ENCODE peak calls at places on chromosome 18, in seven cellular contexts. One of them, this sample, is unnamed. For H3K36me3 and H3K4me1, the result is how much of the 10 kb centered on the place peaks cover.

GRCh38 chr18:80196528-80197320 is 50.6 kb downstream of the PARD6G start:
- DNase-seq in OCI-LY7: no peak
- DNase-seq in right lobe of liver: no peak
- DNase-seq in heart right ventricle: no peak
- DNase-seq in mesendoderm: peak
- DNase-seq in right atrium auricular region: peak
- DNase-seq in cardiac muscle cell: no peak
- DNase-seq in this sample: no peak

GRCh38 chr18:11366410-11366809 is 217.0 kb upstream of the PIEZO2 start:
- DNase-seq in heart right ventricle: peak
- DNase-seq in cardiac muscle cell: peak
- DNase-seq in mesendoderm: no peak
- DNase-seq in right lobe of liver: no peak
- DNase-seq in OCI-LY7: no peak
- DNase-seq in right atrium auricular region: no peak
- DNase-seq in this sample: no peak

GRCh38 chr18:5463836-5464235 is 80.0 kb downstream of the EPB41L3 start:
- DNase-seq in cardiac muscle cell: no peak
- DNase-seq in mesendoderm: no peak
- DNase-seq in right lobe of liver: no peak
- DNase-seq in right atrium auricular region: no peak
- DNase-seq in heart right ventricle: no peak
- DNase-seq in OCI-LY7: no peak
- DNase-seq in this sample: no peak

GRCh38 chr18:44507729-44508325 is 172.9 kb upstream of the SETBP1 start:
- DNase-seq in OCI-LY7: peak
- DNase-seq in heart right ventricle: peak
- DNase-seq in right lobe of liver: no peak
- DNase-seq in cardiac muscle cell: peak
- DNase-seq in right atrium auricular region: no peak
- DNase-seq in mesendoderm: no peak
- DNase-seq in this sample: no peak

GRCh38 chr18:79503891-79504475 is 108.3 kb downstream of the NFATC1 start:
- DNase-seq in cardiac muscle cell: no peak
- DNase-seq in heart right ventricle: no peak
- DNase-seq in right atrium auricular region: no peak
- DNase-seq in right lobe of liver: peak
- DNase-seq in mesendoderm: no peak
- DNase-seq in OCI-LY7: no peak
- DNase-seq in this sample: no peak

GRCh38 chr18:74283646-74284045 is 8.1 kb downstream of the CYB5A start:
- DNase-seq in right lobe of liver: no peak
- DNase-seq in right atrium auricular region: no peak
- DNase-seq in mesendoderm: no peak
- DNase-seq in heart right ventricle: no peak
- DNase-seq in OCI-LY7: no peak
- DNase-seq in cardiac muscle cell: no peak
- DNase-seq in this sample: no peak

GRCh38 chr18:11246883-11247282 is 97.5 kb upstream of the PIEZO2 start:
- DNase-seq in OCI-LY7: no peak
- DNase-seq in mesendoderm: no peak
- DNase-seq in cardiac muscle cell: no peak
- DNase-seq in right lobe of liver: no peak
- DNase-seq in right atrium auricular region: no peak
- DNase-seq in heart right ventricle: no peak
- DNase-seq in this sample: no peak

GRCh38 chr18:63237911-63238710 is 81.5 kb downstream of the BCL2 start:
- DNase-seq in right lobe of liver: no peak
- DNase-seq in heart right ventricle: peak
- DNase-seq in right atrium auricular region: no peak
- DNase-seq in cardiac muscle cell: peak
- DNase-seq in OCI-LY7: no peak
- DNase-seq in mesendoderm: peak
- DNase-seq in this sample: no peak

GRCh38 chr18:47605093-47605492 is 325.4 kb downstream of the SMAD2 start:
- DNase-seq in right lobe of liver: no peak
- DNase-seq in mesendoderm: no peak
- DNase-seq in right atrium auricular region: no peak
- DNase-seq in OCI-LY7: no peak
- DNase-seq in cardiac muscle cell: no peak
- DNase-seq in heart right ventricle: no peak
- DNase-seq in this sample: no peak

GRCh38 chr18:47100214-47100831 is 50.0 kb downstream of the HDHD2 start:
- DNase-seq in OCI-LY7: peak
- DNase-seq in right lobe of liver: peak
- DNase-seq in cardiac muscle cell: peak
- DNase-seq in right atrium auricular region: peak
- DNase-seq in heart right ventricle: peak
- DNase-seq in mesendoderm: peak
- DNase-seq in this sample: peak

GRCh38 chr18:76730901-76731300 is 91.5 kb upstream of the ZNF236 start:
- DNase-seq in heart right ventricle: no peak
- DNase-seq in cardiac muscle cell: no peak
- DNase-seq in right lobe of liver: no peak
- DNase-seq in mesendoderm: no peak
- DNase-seq in right atrium auricular region: no peak
- DNase-seq in OCI-LY7: no peak
- DNase-seq in this sample: no peak

GRCh38 chr18:48599391-48599790 is 60.6 kb downstream of the CTIF start:
- DNase-seq in right lobe of liver: no peak
- DNase-seq in cardiac muscle cell: no peak
- DNase-seq in OCI-LY7: no peak
- DNase-seq in mesendoderm: no peak
- DNase-seq in heart right ventricle: no peak
- DNase-seq in right atrium auricular region: no peak
- DNase-seq in this sample: no peak

GRCh38 chr18:22844184-22844583 is 88.9 kb upstream of the RBBP8 start:
- DNase-seq in right lobe of liver: no peak
- DNase-seq in heart right ventricle: no peak
- DNase-seq in right atrium auricular region: no peak
- DNase-seq in OCI-LY7: no peak
- DNase-seq in cardiac muscle cell: no peak
- DNase-seq in mesendoderm: no peak
- DNase-seq in this sample: no peak

GRCh38 chr18:46333371-46334199 is 229.4 kb downstream of the HAUS1 start:
- DNase-seq in cardiac muscle cell: peak
- DNase-seq in right atrium auricular region: no peak
- DNase-seq in OCI-LY7: no peak
- DNase-seq in right lobe of liver: peak
- DNase-seq in heart right ventricle: peak
- DNase-seq in mesendoderm: peak
- DNase-seq in this sample: no peak

GRCh38 chr18:6365385-6365784 is 49.3 kb downstream of the L3MBTL4 start:
- DNase-seq in heart right ventricle: no peak
- DNase-seq in OCI-LY7: no peak
- DNase-seq in mesendoderm: peak
- DNase-seq in right atrium auricular region: no peak
- DNase-seq in cardiac muscle cell: no peak
- DNase-seq in right lobe of liver: no peak
- DNase-seq in this sample: no peak

GRCh38 chr18:11279461-11279860 is 130.1 kb upstream of the PIEZO2 start:
- DNase-seq in right lobe of liver: peak
- DNase-seq in cardiac muscle cell: no peak
- DNase-seq in OCI-LY7: no peak
- DNase-seq in heart right ventricle: no peak
- DNase-seq in right atrium auricular region: no peak
- DNase-seq in mesendoderm: no peak
- DNase-seq in this sample: no peak

GRCh38 chr18:46215902-46216723 is 111.9 kb downstream of the HAUS1 start:
- DNase-seq in cardiac muscle cell: no peak
- DNase-seq in right atrium auricular region: no peak
- DNase-seq in right lobe of liver: peak
- DNase-seq in mesendoderm: no peak
- DNase-seq in OCI-LY7: no peak
- DNase-seq in heart right ventricle: peak
- DNase-seq in this sample: no peak

GRCh38 chr18:59908790-59909189 is 9.0 kb downstream of the PMAIP1 start:
- DNase-seq in mesendoderm: no peak
- DNase-seq in heart right ventricle: no peak
- DNase-seq in right atrium auricular region: no peak
- DNase-seq in cardiac muscle cell: no peak
- DNase-seq in right lobe of liver: no peak
- DNase-seq in OCI-LY7: no peak
- DNase-seq in this sample: no peak

GRCh38 chr18:22505136-22505535 is 87.4 kb upstream of the CTAGE1 start:
- DNase-seq in heart right ventricle: no peak
- DNase-seq in right atrium auricular region: no peak
- DNase-seq in cardiac muscle cell: no peak
- DNase-seq in OCI-LY7: no peak
- DNase-seq in right lobe of liver: no peak
- DNase-seq in mesendoderm: no peak
- DNase-seq in this sample: no peak

GRCh38 chr18:2402084-2402483 is 169.2 kb downstream of the METTL4 start:
- DNase-seq in cardiac muscle cell: no peak
- DNase-seq in OCI-LY7: no peak
- DNase-seq in mesendoderm: no peak
- DNase-seq in right lobe of liver: no peak
- DNase-seq in right atrium auricular region: no peak
- DNase-seq in heart right ventricle: no peak
- DNase-seq in this sample: no peak

GRCh38 chr18:64233855-64234254 is 85.0 kb upstream of the LINC00305 start:
- DNase-seq in heart right ventricle: no peak
- DNase-seq in cardiac muscle cell: no peak
- DNase-seq in right atrium auricular region: no peak
- DNase-seq in right lobe of liver: no peak
- DNase-seq in mesendoderm: no peak
- DNase-seq in OCI-LY7: no peak
- DNase-seq in this sample: no peak

GRCh38 chr18:27605107-27605834 is 420.2 kb upstream of the CHST9 start:
- DNase-seq in cardiac muscle cell: peak
- DNase-seq in OCI-LY7: peak
- DNase-seq in right atrium auricular region: peak
- DNase-seq in heart right ventricle: peak
- DNase-seq in mesendoderm: peak
- DNase-seq in right lobe of liver: peak
- DNase-seq in this sample: no peak

DNA sequence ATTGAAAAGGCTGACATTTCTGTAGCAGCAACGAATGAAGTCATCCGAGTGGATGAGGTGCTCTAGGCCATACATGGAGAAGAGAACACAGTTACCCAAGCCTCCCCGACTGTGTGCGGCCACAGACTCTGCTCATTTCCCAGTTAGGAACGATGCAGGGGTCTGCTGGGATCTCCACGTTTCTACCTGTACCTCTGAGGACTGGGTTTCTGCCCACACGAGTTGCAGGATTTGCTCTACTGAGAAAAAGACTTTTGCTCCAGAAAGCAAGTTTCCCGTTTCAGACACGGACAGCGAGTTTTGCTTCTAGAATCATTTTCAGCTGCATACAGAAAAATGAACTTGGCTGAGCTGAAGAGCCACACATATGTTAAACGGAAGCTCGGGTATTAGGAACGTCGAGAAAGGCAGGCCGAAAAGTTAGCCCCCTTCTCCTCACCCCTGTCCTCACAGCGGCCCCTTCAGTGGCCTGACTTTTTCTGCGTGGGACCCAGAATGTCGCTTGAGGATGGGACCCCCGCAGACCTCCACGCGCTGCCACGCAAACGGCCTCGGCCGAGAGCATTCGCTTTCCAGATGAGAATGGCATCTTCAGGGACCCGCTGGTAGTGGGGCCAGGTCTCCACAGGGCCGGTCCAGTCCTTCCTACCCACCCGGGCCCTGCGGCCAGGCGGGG is 582 bp upstream of the RAB31 start:
- DNase-seq in OCI-LY7: no peak
- DNase-seq in heart right ventricle: no peak
- DNase-seq in cardiac muscle cell: no peak
- DNase-seq in right lobe of liver: peak
- DNase-seq in mesendoderm: peak
- DNase-seq in right atrium auricular region: peak
- DNase-seq in this sample: no peak
- H3K4me3 ChIP-seq in OCI-LY7: no peak
- H3K4me3 ChIP-seq in heart right ventricle: peak
- H3K4me3 ChIP-seq in cardiac muscle cell: peak
- H3K4me3 ChIP-seq in right lobe of liver: peak
- H3K4me3 ChIP-seq in mesendoderm: peak
- H3K4me3 ChIP-seq in right atrium auricular region: peak
- H3K4me3 ChIP-seq in this sample: no peak

GRCh38 chr18:26185267-26185666 is 41.0 kb upstream of the TAF4B start:
- DNase-seq in heart right ventricle: no peak
- DNase-seq in cardiac muscle cell: no peak
- DNase-seq in right lobe of liver: no peak
- DNase-seq in right atrium auricular region: no peak
- DNase-seq in OCI-LY7: no peak
- DNase-seq in mesendoderm: peak
- DNase-seq in this sample: no peak
- H3K36me3 ChIP-seq in heart right ventricle: under half
- H3K36me3 ChIP-seq in cardiac muscle cell: under half
- H3K36me3 ChIP-seq in right lobe of liver: under half
- H3K36me3 ChIP-seq in right atrium auricular region: under half
- H3K36me3 ChIP-seq in OCI-LY7: under half
- H3K36me3 ChIP-seq in mesendoderm: under half
- H3K36me3 ChIP-seq in this sample: under half

DNA sequence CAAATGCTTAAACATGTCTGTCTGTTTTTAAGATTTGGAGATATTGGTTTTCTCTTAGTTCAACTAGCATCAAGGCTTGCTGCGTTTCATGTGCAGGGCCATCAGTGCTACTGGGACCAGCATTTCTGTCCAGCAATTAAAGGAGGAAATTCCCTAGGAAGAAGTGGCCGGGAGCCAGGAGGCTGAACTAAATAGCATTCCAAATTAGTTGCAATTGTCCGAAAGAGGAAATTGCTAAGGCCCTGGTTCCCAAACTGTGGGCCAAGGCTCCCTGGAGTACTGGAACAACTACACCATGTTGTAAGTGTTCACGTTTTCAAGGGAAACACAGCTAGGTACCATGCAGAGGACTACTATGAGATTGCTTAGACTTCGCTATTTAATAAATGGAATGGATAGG is 257.9 kb downstream of the PTPRM start:
- DNase-seq in heart right ventricle: peak
- DNase-seq in right atrium auricular region: no peak
- DNase-seq in OCI-LY7: no peak
- DNase-seq in mesendoderm: no peak
- DNase-seq in cardiac muscle cell: no peak
- DNase-seq in right lobe of liver: no peak
- DNase-seq in this sample: no peak
- H3K4me1 ChIP-seq in heart right ventricle: under half
- H3K4me1 ChIP-seq in right atrium auricular region: under half
- H3K4me1 ChIP-seq in OCI-LY7: under half
- H3K4me1 ChIP-seq in mesendoderm: under half
- H3K4me1 ChIP-seq in cardiac muscle cell: under half
- H3K4me1 ChIP-seq in right lobe of liver: under half
- H3K4me1 ChIP-seq in this sample: under half

DNA sequence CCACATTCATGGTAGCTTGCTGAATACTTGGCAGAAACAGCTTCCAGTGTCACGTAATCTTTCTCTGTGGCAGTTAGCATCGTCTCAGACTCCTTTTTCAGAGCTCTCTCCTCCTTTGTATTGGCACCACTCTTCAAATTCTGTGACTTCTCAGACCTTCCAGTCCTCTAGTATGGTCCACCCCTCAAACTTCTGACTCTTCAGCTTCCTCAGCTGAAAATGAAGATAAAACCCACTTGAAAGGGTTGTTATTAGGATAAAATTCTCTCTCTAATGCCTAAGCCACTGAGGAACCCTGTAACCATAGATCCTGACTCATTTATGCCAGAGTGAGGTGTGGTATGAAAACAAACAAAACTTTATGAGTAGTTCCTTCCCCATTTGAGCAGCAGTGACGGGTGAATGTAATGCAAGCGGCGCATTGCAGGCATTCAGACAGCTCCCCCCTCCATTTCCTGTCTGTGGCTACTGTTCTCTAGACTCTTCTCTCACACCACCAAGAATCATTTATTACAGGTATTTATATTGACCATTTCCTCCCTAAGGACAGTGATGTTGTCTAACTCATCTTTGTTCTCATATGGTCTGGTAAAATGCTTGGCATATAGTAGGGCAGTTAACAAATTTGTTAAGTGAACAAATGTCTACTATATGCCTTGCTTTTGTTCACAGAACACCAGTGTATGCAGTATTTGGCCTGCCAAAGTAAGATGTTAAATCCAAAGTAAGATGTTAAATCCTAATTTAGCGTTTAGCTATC is 35.3 kb downstream of the GALNT1 start:
- DNase-seq in mesendoderm: peak
- DNase-seq in right lobe of liver: no peak
- DNase-seq in right atrium auricular region: no peak
- DNase-seq in OCI-LY7: peak
- DNase-seq in heart right ventricle: peak
- DNase-seq in cardiac muscle cell: no peak
- DNase-seq in this sample: peak
- H3K4me3 ChIP-seq in mesendoderm: no peak
- H3K4me3 ChIP-seq in right lobe of liver: no peak
- H3K4me3 ChIP-seq in right atrium auricular region: no peak
- H3K4me3 ChIP-seq in OCI-LY7: peak
- H3K4me3 ChIP-seq in heart right ventricle: no peak
- H3K4me3 ChIP-seq in cardiac muscle cell: no peak
- H3K4me3 ChIP-seq in this sample: peak

This sample was measured in CD4-positive, CD25-positive, alpha-beta regulatory T cell.